ENCODE peak calls at places on chromosomes 1 and 21, in four cellular contexts. V is HS-5; X is bronchial epithelial cell; L is activated CD4-positive, alpha-beta T cell treated with anti-CD3 and anti-CD28 coated beads, Interleukin-2, amount 50 U/mL, for 1 hour. N is an unnamed sample.

GRCh38 chr1:99252630-99253029 is 11.7 kb upstream of the PLPPR4 start:
- DNase-seq in L (no peak), X (no peak), V (no peak), N (no peak)

GRCh38 chr1:185483647-185484450 is 166.8 kb upstream of the IVNS1ABP start:
- DNase-seq in X (peak), V (peak), L (no peak), N (no peak)

GRCh38 chr1:76998582-76999189 is 131.4 kb downstream of the ST6GALNAC5 start:
- DNase-seq in V (peak), L (no peak), X (peak), N (no peak)

GRCh38 chr1:3105167-3105863 is 36.3 kb downstream of the PRDM16 start:
- DNase-seq in V (no peak), X (no peak), L (no peak), N (no peak)

GRCh38 chr1:41673806-41674205 is 189.3 kb upstream of the EDN2 start:
- DNase-seq in L (peak), X (no peak), V (no peak), N (peak)

GRCh38 chr1:13976485-13976884 is 276.5 kb downstream of the PRDM2 start:
- DNase-seq in V (no peak), L (no peak), X (no peak), N (no peak)

GRCh38 chr1:181114574-181115366 is 26.3 kb downstream of the IER5 start:
- DNase-seq in V (no peak), L (no peak), X (no peak), N (no peak)

GRCh38 chr1:156625436-156626078 is 6.3 kb downstream of the HAPLN2 start:
- DNase-seq in X (peak), L (peak), V (no peak), N (peak)

GRCh38 chr1:153534226-153534932 is 1.4 kb downstream of the S100A6 start:
- DNase-seq in L (no peak), V (no peak), X (peak), N (no peak)

GRCh38 chr21:44709426-44710293 is 1.7 kb downstream of the TSPEAR start:
- DNase-seq in L (no peak), V (no peak), X (peak), N (no peak)

GRCh38 chr1:58768971-58769808 is 14.7 kb downstream of the JUN start:
- DNase-seq in V (no peak), X (peak), L (peak), N (peak)

GRCh38 chr1:185245466-185245865 is 71.6 kb downstream of the IVNS1ABP start:
- DNase-seq in V (no peak), X (peak), L (no peak), N (no peak)